ENCODE peak calls at places on chromosomes 7 and 10, in seven cellular contexts. B is mammary epithelial cell, V is cardiac muscle cell, X is RWPE1, E is psoas muscle, K is iPS DF 6.9, A is substantia nigra. D is an unnamed sample.

GRCh38 chr7:114422478-114423217 is 8.0 kb downstream of the FOXP2 start:
- DNase-seq in X (no peak), A (no peak), V (no peak), K (no peak), E (no peak), B (no peak), D (no peak)

GRCh38 chr10:70549962-70550845 is 52.3 kb downstream of the PRF1 start:
- DNase-seq in A (peak), V (peak), K (peak), X (peak), E (peak), B (peak), D (peak)

GRCh38 chr7:135770139-135770710 is 21.6 kb upstream of the FAM180A start:
- DNase-seq in B (peak), K (no peak), V (peak), X (no peak), A (no peak), E (no peak), D (no peak)

GRCh38 chr7:108203433-108204002 is 73.4 kb upstream of the LAMB4 start:
- DNase-seq in V (no peak), B (no peak), X (no peak), K (no peak), E (no peak), A (no peak), D (no peak)

GRCh38 chr10:565146-565545 is 124.3 kb downstream of the DIP2C start:
- DNase-seq in B (no peak), X (no peak), A (no peak), V (no peak), K (no peak), E (no peak), D (no peak)

GRCh38 chr10:129773359-129773990 is 190.6 kb downstream of the EBF3 start:
- DNase-seq in X (no peak), A (no peak), K (no peak), V (no peak), B (no peak), E (no peak), D (no peak)

GRCh38 chr10:32114500-32114899 is 58.3 kb upstream of the KIF5B start:
- DNase-seq in A (no peak), V (no peak), B (no peak), X (no peak), E (no peak), K (no peak), D (no peak)

GRCh38 chr7:154844955-154845354 is 158.0 kb downstream of the PAXIP1 start:
- DNase-seq in X (no peak), B (no peak), K (no peak), V (no peak), A (no peak), E (no peak), D (no peak)

GRCh38 chr10:29688230-29688634 is 53.5 kb upstream of the SVIL start:
- DNase-seq in E (no peak), V (no peak), X (no peak), K (peak), B (no peak), A (no peak), D (no peak)

GRCh38 chr10:79112898-79113431 is 44.2 kb downstream of the ZMIZ1 start:
- DNase-seq in X (peak), V (peak), B (peak), E (peak), A (no peak), K (no peak), D (peak)

GRCh38 chr7:2567663-2568238 is 9.0 kb downstream of the IQCE start:
- DNase-seq in V (peak), A (peak), K (no peak), E (no peak), X (no peak), B (no peak), D (no peak)

GRCh38 chr7:39433550-39433949 is 132.7 kb upstream of the YAE1 start:
- DNase-seq in E (no peak), X (no peak), V (no peak), K (no peak), A (no peak), B (no peak), D (no peak)

GRCh38 chr10:14839305-14839695 is 1.2 kb downstream of the HSPA14 start:
- DNase-seq in K (no peak), V (peak), E (no peak), B (peak), X (no peak), A (no peak), D (peak)

GRCh38 chr7:82079527-82079926 is 309.7 kb upstream of the HGF start:
- DNase-seq in X (no peak), A (no peak), B (no peak), E (no peak), K (no peak), V (no peak), D (no peak)

GRCh38 chr10:91614254-91614624 is 18.6 kb downstream of the PPP1R3C start:
- DNase-seq in E (no peak), B (peak), A (no peak), X (no peak), K (no peak), V (peak), D (no peak)

GRCh38 chr7:138746073-138746472 is 44.9 kb upstream of the SVOPL start:
- DNase-seq in A (no peak), B (no peak), K (no peak), X (no peak), E (no peak), V (no peak), D (no peak)

GRCh38 chr7:108459922-108460551 is 3.8 kb upstream of the NRCAM start:
- DNase-seq in A (no peak), V (peak), K (no peak), B (peak), E (no peak), X (peak), D (no peak)

GRCh38 chr10:126597206-126597605 is 73.3 kb downstream of the C10orf90 start:
- DNase-seq in E (no peak), A (no peak), X (no peak), K (no peak), B (no peak), V (no peak), D (no peak)

GRCh38 chr7:2008101-2008935 is 224.4 kb downstream of the MAD1L1 start:
- DNase-seq in E (peak), A (no peak), V (no peak), X (no peak), K (no peak), B (no peak), D (peak)

GRCh38 chr10:3119796-3120459 is 52.6 kb downstream of the PFKP start:
- DNase-seq in B (no peak), E (no peak), A (no peak), K (no peak), X (peak), V (peak), D (peak)

GRCh38 chr7:920351-921070 is 34.0 kb downstream of the ADAP1 start:
- DNase-seq in V (no peak), K (no peak), X (no peak), A (no peak), B (no peak), E (no peak), D (peak)

GRCh38 chr10:83713423-83713822 is 425.9 kb upstream of the GHITM start:
- DNase-seq in E (no peak), X (no peak), B (no peak), K (no peak), A (no peak), V (no peak), D (no peak)

GRCh38 chr10:30070001-30070759 is 10.8 kb upstream of the JCAD start:
- DNase-seq in E (no peak), V (peak), A (no peak), K (no peak), X (no peak), B (no peak), D (peak)

GRCh38 chr10:22765660-22766547 is 51.5 kb upstream of the PIP4K2A start:
- DNase-seq in B (no peak), V (no peak), E (no peak), K (no peak), A (no peak), X (no peak), D (no peak)

GRCh38 chr10:52523696-52524095 is 209.6 kb downstream of the DKK1 start:
- DNase-seq in E (no peak), X (no peak), K (no peak), B (no peak), V (no peak), A (no peak), D (no peak)

GRCh38 chr7:92698237-92698841 is 108.1 kb upstream of the FAM133B start:
- DNase-seq in X (peak), K (no peak), A (peak), V (peak), E (no peak), B (peak), D (peak)

GRCh38 chr10:78846770-78847169 is 222.0 kb upstream of the ZMIZ1 start:
- DNase-seq in K (no peak), A (peak), V (no peak), B (no peak), X (no peak), E (peak), D (peak)

GRCh38 chr10:84193327-84193726 is 1.0 kb upstream of the CDHR1 start:
- DNase-seq in A (no peak), V (no peak), B (no peak), E (no peak), K (no peak), X (no peak), D (no peak)

GRCh38 chr7:16636533-16637173 is 8.9 kb downstream of the ANKMY2 start:
- DNase-seq in X (no peak), E (no peak), V (no peak), B (no peak), K (no peak), A (no peak), D (no peak)

GRCh38 chr7:143258830-143259229 is 4.4 kb upstream of the GSTK1 start:
- DNase-seq in X (no peak), A (no peak), B (no peak), V (no peak), K (no peak), E (no peak), D (no peak)

GRCh38 chr7:158406817-158407216 is 180.8 kb downstream of the PTPRN2 start:
- DNase-seq in K (no peak), B (no peak), A (no peak), V (no peak), X (no peak), E (no peak), D (no peak)

GRCh38 chr7:36546331-36546730 is 156.7 kb downstream of the ANLN start:
- DNase-seq in X (no peak), B (no peak), E (no peak), A (no peak), K (no peak), V (no peak), D (no peak)

DNA sequence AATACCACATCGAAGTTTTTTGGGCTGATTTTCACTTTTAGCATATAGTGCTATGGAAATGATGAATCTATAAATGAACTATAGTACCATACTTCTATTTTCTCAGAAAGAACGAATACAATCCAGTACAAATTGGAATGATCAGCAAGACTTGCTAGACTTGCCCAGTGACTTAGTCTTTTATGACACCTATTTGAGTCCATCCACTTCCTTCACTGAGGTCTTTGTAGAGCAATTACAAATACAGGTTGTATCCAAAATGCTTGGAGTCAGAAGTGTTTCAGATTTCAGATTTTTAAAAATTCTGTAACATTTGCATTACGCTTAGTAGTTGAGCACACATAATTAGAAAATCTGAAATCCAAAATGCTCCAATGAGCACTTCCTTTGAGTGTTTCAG is 104.3 kb downstream of the NRBF2 start:
- DNase-seq in V (no peak), K (no peak), B (no peak), E (no peak), A (no peak), X (no peak), D (no peak)
- H3K27ac ChIP-seq in V (peak), K (no peak), B (no peak), E (peak), A (no peak), X (peak), D (no peak)

GRCh38 chr10:102613286-102613685 is 31.0 kb upstream of the TRIM8 start:
- DNase-seq in A (no peak), V (no peak), X (no peak), E (no peak), K (no peak), B (no peak), D (peak)

GRCh38 chr10:102615361-102615760 is 28.9 kb upstream of the TRIM8 start:
- DNase-seq in B (no peak), K (no peak), V (no peak), X (no peak), E (peak), A (no peak), D (no peak)

GRCh38 chr10:102614888-102615287 is 29.4 kb upstream of the TRIM8 start:
- DNase-seq in V (no peak), B (no peak), A (no peak), E (no peak), K (no peak), X (no peak), D (no peak)

GRCh38 chr10:102612964-102613275 is 31.4 kb upstream of the TRIM8 start:
- DNase-seq in A (no peak), K (no peak), X (no peak), V (no peak), B (no peak), E (no peak), D (no peak)

GRCh38 chr10:102613761-102614160 is 30.5 kb upstream of the TRIM8 start:
- DNase-seq in B (no peak), X (no peak), K (no peak), A (no peak), E (peak), V (no peak), D (peak)
- H3K27ac ChIP-seq in B (no peak), X (peak), K (no peak), A (no peak), E (peak), V (peak), D (no peak)

DNA sequence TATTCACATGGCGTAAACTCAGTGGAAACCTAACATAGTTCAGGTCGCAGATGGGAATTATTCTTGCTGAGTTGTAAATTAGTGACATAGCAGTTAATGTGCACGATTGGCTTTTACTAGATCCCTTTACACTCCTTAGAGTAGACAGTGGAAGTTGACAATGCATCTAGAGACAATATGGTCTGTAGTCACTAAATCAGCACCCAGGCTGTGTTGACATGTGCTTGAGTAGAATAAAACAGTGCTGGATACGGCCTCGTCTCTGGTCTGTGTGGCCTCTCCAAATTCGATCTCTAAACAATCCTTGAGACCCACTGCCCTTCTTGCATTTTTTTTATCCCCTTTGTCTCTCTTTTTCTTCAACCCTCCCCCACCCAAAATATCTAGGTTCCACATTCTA is 615.7 kb downstream of the SORCS1 start:
- DNase-seq in B (no peak), K (no peak), X (no peak), A (no peak), E (no peak), V (no peak), D (no peak)
- H3K27ac ChIP-seq in B (no peak), K (no peak), X (no peak), A (no peak), E (no peak), V (no peak), D (no peak)

DNA sequence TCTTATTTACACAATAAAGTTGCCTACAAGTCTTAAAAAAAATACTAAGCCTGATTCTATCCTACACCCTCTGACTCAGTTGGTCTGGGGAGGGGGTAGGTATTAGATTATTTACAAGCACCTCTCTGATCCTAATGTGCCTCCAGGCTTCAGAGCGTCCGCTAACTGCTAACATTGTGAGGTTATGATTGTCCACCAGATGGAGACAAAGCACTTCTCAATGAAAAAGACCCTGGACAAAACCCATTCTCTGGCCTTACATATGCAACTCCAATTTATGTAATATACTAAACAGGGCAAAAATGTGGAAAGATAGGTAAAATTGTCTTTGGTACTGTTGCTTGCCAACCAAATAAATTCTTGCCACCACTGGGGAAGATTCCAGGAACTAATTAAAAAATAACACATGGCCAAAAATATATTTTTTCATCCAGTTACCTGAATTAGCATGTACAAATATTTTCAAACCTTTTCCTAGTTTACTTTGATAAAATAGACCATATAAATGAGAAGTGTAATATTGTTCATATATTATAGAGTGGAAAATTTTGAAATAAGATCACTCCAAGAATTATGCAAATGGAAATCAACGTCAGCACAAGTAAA is 92.4 kb downstream of the KIF20B start:
- DNase-seq in A (no peak), B (peak), K (peak), X (peak), V (peak), E (no peak), D (no peak)
- H3K27ac ChIP-seq in A (no peak), B (no peak), K (no peak), X (no peak), V (no peak), E (no peak), D (no peak)

D was measured in right cardiac atrium.